ENCODE peak calls at places on chromosomes 5 and 9, in ten cellular contexts. S is upper lobe of left lung, X is H1, F is sigmoid colon, G is breast epithelium, T is HepG2, L is prostate gland, D is endothelial cell of umbilical vein, Y is suprapubic skin, Z is SK-N-SH. M is an unnamed sample.

GRCh38 chr5:85621668-85622067 is 996.1 kb upstream of the COX7C start:
- DNase-seq in S (no peak), X (no peak), F (no peak), G (no peak), T (no peak), L (no peak), D (no peak), Y (no peak), Z (no peak), M (no peak)

GRCh38 chr9:18238752-18239151 is 235.2 kb upstream of the ADAMTSL1 start:
- DNase-seq in S (no peak), X (no peak), F (no peak), G (no peak), T (no peak), L (no peak), D (peak; percentile 36), Y (no peak), Z (no peak), M (no peak)

GRCh38 chr5:172104801-172105701 is 83.0 kb downstream of the STK10 start:
- DNase-seq in S (no peak), X (no peak), F (no peak), G (no peak), T (no peak), L (no peak), D (no peak), Y (no peak), Z (no peak), M (no peak)

GRCh38 chr9:26551451-26551850 is 341.2 kb downstream of the CAAP1 start:
- DNase-seq in S (no peak), X (no peak), F (no peak), G (no peak), T (no peak), L (no peak), D (no peak), Y (no peak), Z (no peak), M (no peak)

GRCh38 chr9:78131969-78132687 is 100.5 kb upstream of the GNAQ start:
- DNase-seq in S (no peak), X (no peak), F (no peak), G (no peak), T (no peak), L (no peak), D (peak; percentile 47), Y (no peak), Z (no peak), M (no peak)

GRCh38 chr5:116451905-116452450 is 122.6 kb downstream of the SEMA6A start:
- DNase-seq in S (no peak), X (no peak), F (no peak), G (no peak), T (no peak), L (no peak), D (no peak), Y (no peak), Z (no peak), M (no peak)

GRCh38 chr9:116323012-116323411 is 169.4 kb downstream of the PAPPA start:
- DNase-seq in S (no peak), X (no peak), F (no peak), G (no peak), T (no peak), L (no peak), D (no peak), Y (no peak), Z (peak; percentile 42), M (no peak)

GRCh38 chr9:137444106-137444790 is 3.1 kb upstream of the ENTPD8 start:
- DNase-seq in S (no peak), X (no peak), F (no peak), G (no peak), T (no peak), L (no peak), D (no peak), Y (no peak), Z (no peak), M (no peak)

GRCh38 chr9:120212153-120212852 is 367.7 kb downstream of the CDK5RAP2 start:
- DNase-seq in S (no peak), X (no peak), F (no peak), G (no peak), T (no peak), L (no peak), D (no peak), Y (no peak), Z (peak; percentile 27), M (no peak)

GRCh38 chr5:172958268-172959046 is 767 bp upstream of the RPL26L1 start:
- DNase-seq in S (peak; percentile 84), X (peak; percentile 33), F (peak; percentile 80), G (no peak), T (peak; percentile 47), L (peak; percentile 47), D (peak; percentile 58), Y (peak; percentile 84), Z (peak; percentile 95), M (peak; percentile 76)

GRCh38 chr5:179451099-179451812 is 99.1 kb upstream of the RUFY1 start:
- DNase-seq in S (no peak), X (no peak), F (peak; percentile 27), G (no peak), T (no peak), L (no peak), D (no peak), Y (no peak), Z (no peak), M (no peak)

DNA sequence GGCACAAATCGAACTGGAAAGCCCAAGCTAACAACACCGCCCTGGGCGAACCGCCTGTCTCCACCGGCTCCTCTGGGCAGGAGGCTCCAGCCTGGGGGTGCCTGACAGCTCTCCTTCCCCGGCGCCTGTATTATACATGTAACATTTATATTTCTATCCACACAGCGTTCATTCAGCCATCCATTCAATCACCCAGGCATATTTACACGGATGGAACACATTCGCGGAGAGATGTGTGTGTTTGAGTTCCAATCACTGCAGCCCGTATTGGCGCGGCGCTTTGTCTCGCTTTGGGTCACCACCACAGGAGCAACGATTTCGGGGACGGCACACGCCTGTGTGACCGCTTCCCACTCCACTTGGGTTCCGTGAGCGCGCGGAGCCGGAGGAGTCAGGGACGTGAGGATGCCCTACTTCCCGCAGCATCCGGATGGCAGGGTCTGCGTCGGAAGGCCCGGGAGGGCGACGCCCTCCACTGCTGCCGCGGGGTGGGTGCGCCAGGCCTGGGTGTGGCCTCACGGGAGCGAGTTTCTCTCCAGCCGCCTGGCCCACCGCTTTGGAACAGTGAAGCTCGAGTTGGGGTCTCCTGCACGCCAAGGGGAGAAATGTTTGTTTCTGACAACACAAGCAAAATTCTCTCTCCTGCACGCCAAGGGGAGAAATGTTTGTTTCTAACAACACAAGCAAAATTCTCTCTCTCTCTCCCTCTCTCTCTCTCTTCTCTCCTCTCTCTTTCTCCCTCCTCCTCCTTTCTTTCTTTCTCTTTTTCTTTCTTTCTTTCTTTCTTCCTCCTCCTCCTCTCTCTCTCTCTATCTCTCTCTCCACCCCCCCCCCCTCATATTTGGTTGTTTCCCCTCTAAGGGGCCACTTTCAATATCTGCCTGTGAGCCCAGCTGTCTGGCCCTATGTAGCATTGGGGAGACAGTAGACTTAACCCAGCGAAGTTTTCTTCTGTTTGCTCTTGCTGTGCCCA is 1.1 kb upstream of the SV2C start:
- DNase-seq in S (no peak), X (no peak), F (no peak), G (no peak), T (no peak), L (no peak), D (no peak), Y (no peak), Z (peak; percentile 82), M (no peak)
- TF ChIP-seq POLR2AphosphoS5 in S (no peak), X (no peak), F (no peak), G (no peak), T (no peak), L (no peak), D (no peak), Y (no peak), Z (no peak), M (no peak)

DNA sequence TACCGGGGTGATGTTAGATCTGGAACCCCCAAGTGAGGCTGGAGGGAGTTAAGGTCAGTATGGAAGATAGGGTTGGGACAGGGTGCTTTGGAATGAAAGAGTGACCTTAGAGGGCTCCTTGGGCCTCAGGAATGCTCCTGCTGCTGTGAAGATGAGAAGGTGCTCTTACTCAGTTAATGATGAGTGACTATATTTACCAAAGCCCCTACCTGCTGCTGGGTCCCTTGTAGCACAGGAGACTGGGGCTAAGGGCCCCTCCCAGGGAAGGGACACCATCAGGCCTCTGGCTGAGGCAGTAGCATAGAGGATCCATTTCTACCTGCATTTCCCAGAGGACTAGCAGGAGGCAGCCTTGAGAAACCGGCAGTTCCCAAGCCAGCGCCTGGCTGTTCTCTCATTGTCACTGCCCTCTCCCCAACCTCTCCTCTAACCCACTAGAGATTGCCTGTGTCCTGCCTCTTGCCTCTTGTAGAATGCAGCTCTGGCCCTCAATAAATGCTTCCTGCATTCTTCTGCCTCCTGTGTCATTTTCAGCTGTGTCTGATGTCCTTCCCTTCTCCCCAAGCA is 2.3 kb upstream of the MYOZ3 start:
- DNase-seq in S (no peak), X (no peak), F (peak; percentile 56), G (no peak), T (no peak), L (no peak), D (peak; percentile 26), Y (no peak), Z (no peak), M (no peak)
- H3K4me1 ChIP-seq in S (peaks cover 27% of the 10 kb centered on the region), X (no peaks in the 10 kb centered on the region), F (no peaks in the 10 kb centered on the region), G (no peaks in the 10 kb centered on the region), T (peaks cover 18% of the 10 kb centered on the region), L (no peaks in the 10 kb centered on the region), D (no peaks in the 10 kb centered on the region), Y (peaks cover 18% of the 10 kb centered on the region), Z (no peaks in the 10 kb centered on the region), M (peaks cover 20% of the 10 kb centered on the region)

GRCh38 chr5:24786108-24786507 is 141.3 kb upstream of the CDH10 start:
- DNase-seq in S (no peak), X (no peak), F (no peak), G (no peak), T (no peak), L (no peak), D (no peak), Y (no peak), Z (no peak), M (no peak)

GRCh38 chr5:24789631-24790354 is 145.0 kb upstream of the CDH10 start:
- DNase-seq in S (no peak), X (no peak), F (no peak), G (no peak), T (no peak), L (no peak), D (no peak), Y (no peak), Z (no peak), M (no peak)

GRCh38 chr5:24788829-24789509 is 144.2 kb upstream of the CDH10 start:
- DNase-seq in S (no peak), X (no peak), F (no peak), G (no peak), T (no peak), L (no peak), D (no peak), Y (no peak), Z (no peak), M (no peak)

DNA sequence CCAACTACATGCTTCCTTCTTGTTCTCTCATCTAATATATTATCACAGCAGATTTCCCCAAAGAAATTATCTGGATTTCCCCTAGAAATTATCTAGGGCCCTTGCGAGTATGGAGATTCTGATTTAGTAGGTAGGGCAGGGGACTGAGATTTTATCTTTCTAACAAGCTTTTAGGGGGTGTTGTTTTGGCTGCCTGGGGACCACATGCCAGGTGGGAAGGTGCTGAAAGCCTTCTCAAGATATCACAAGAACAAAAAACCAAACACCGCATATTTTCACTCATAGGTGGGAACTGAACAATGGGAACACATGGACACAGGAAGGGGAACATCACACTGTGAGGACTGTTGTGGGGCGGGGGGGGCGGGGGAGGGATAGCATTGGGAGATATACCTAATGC is 146.5 kb upstream of the CDH10 start:
- DNase-seq in S (no peak), X (no peak), F (no peak), G (no peak), T (no peak), L (no peak), D (no peak), Y (no peak), Z (no peak), M (no peak)
- H3K27ac ChIP-seq in S (no peak overlapping the region), X (no peak overlapping the region), F (no peak overlapping the region), G (no peak overlapping the region), T (no peak overlapping the region), L (no peak overlapping the region), D (no peak overlapping the region), Y (no peak overlapping the region), Z (peak overlapping the region; percentile 91), M (no peak overlapping the region)

GRCh38 chr9:70484232-70485130 is 70.0 kb upstream of the KLF9 start:
- DNase-seq in S (peak; percentile 57), X (peak; percentile 5), F (peak; percentile 80), G (no peak), T (peak; percentile 59), L (peak; percentile 53), D (peak; percentile 81), Y (no peak), Z (peak; percentile 74), M (peak; percentile 46)
- TF ChIP-seq POLR2AphosphoS5 in S (peak; percentile 46), X (no peak), F (peak; percentile 14), G (peak; percentile 57), T (no peak), L (peak; percentile 60), D (no peak), Y (no peak), Z (no peak), M (peak; percentile 3)